ENCODE peak calls at places on chromosome 19, in four cellular contexts. A is HFF-Myc, N is lower leg skin, K is fibroblast of pulmonary artery. B is an unnamed sample.

GRCh38 chr19:46202426-46202825 is 27.1 kb upstream of the IGFL1 start:
- DNase-seq in A (no peak), K (no peak), N (no peak), B (no peak)

GRCh38 chr19:10981496-10981895 is 20.7 kb downstream of the SMARCA4 start:
- DNase-seq in K (no peak), A (no peak), N (no peak), B (no peak)

GRCh38 chr19:50607874-50608785 is 31.6 kb downstream of the SYT3 start:
- DNase-seq in N (peak; percentile 76), A (peak; percentile 45), K (peak; percentile 88), B (peak; percentile 46)

GRCh38 chr19:11418518-11419506 is at the start of gene RGL3:
- DNase-seq in N (peak; percentile 86), K (no peak), A (no peak), B (peak; percentile 37)

GRCh38 chr19:4380254-4380727 is 20.1 kb downstream of the SH3GL1 start:
- DNase-seq in A (no peak), K (no peak), N (peak; percentile 92), B (peak; percentile 40)

GRCh38 chr19:49421039-49421877 is 2.0 kb downstream of the PTH2 start:
- DNase-seq in N (no peak), A (no peak), K (peak; percentile 72), B (no peak)

GRCh38 chr19:29002336-29002735 is 210.6 kb downstream of the UQCRFS1 start:
- DNase-seq in A (no peak), K (no peak), N (no peak), B (no peak)

GRCh38 chr19:45577111-45577905 is 7.3 kb downstream of the OPA3 start:
- DNase-seq in K (peak; percentile 87), A (no peak), N (no peak), B (no peak)

GRCh38 chr19:36028313-36029041 is 4.2 kb downstream of the CLIP3 start:
- DNase-seq in N (no peak), A (no peak), K (no peak), B (no peak)

GRCh38 chr19:29528350-29528945 is 2.7 kb downstream of the VSTM2B start:
- DNase-seq in K (peak; percentile 68), A (peak; percentile 9), N (no peak), B (no peak)

GRCh38 chr19:42343344-42344110 is 18.1 kb downstream of the MEGF8 start:
- DNase-seq in A (no peak), N (no peak), K (no peak), B (no peak)

GRCh38 chr19:10412257-10412977 is 7.9 kb upstream of the PDE4A start:
- DNase-seq in N (no peak), K (no peak), A (no peak), B (no peak)

GRCh38 chr19:14118165-14119051 is 846 bp upstream of the PRKACA start:
- DNase-seq in K (peak; percentile 79), A (no peak), N (peak; percentile 98), B (peak; percentile 25)

GRCh38 chr19:44671400-44671799 is at the start of gene CEACAM19:
- DNase-seq in K (no peak), N (no peak), A (no peak), B (no peak)

GRCh38 chr19:53865523-53865917 is 2.2 kb upstream of the MYADM start:
- DNase-seq in N (no peak), A (no peak), K (no peak), B (no peak)

GRCh38 chr19:1175020-1175419 is 952 bp upstream of the SBNO2 start:
- DNase-seq in K (no peak), N (no peak), A (no peak), B (no peak)

GRCh38 chr19:7294571-7295212 is 478 bp upstream of the INSR start:
- DNase-seq in A (peak; percentile 10), K (peak; percentile 50), N (peak; percentile 92), B (peak; percentile 21)

GRCh38 chr19:1492474-1493006 is 1.6 kb downstream of the REEP6 start:
- DNase-seq in A (no peak), N (no peak), K (no peak), B (no peak)

GRCh38 chr19:51341976-51342580 is at the start of gene VSIG10L:
- DNase-seq in N (no peak), K (no peak), A (no peak), B (no peak)

GRCh38 chr19:17091758-17092333 is 16.3 kb downstream of the MYO9B start:
- DNase-seq in A (no peak), N (no peak), K (no peak), B (peak; percentile 46)

GRCh38 chr19:17830567-17831418 is 9.5 kb upstream of the INSL3 start:
- DNase-seq in A (no peak), N (peak; percentile 87), K (peak; percentile 76), B (no peak)

GRCh38 chr19:36245210-36246005 is 30.5 kb downstream of the ZNF146 start:
- DNase-seq in N (no peak), A (no peak), K (no peak), B (no peak)

GRCh38 chr19:39995794-39996193 is 1.1 kb upstream of the ZNF546 start:
- DNase-seq in N (no peak), A (no peak), K (no peak), B (no peak)

GRCh38 chr19:1257475-1258160 is 9.2 kb downstream of the MIDN start:
- DNase-seq in N (no peak), K (no peak), A (no peak), B (no peak)

GRCh38 chr19:861756-862528 is 2.5 kb downstream of the CFD start:
- DNase-seq in K (peak; percentile 28), A (no peak), N (no peak), B (peak; percentile 43)

GRCh38 chr19:46713781-46714522 is 3.0 kb downstream of the PRKD2 start:
- DNase-seq in K (peak; percentile 88), N (peak; percentile 98), A (peak; percentile 54), B (peak; percentile 53)

GRCh38 chr19:7857727-7858701 is 16.2 kb downstream of the PRR36 start:
- DNase-seq in A (no peak), K (no peak), N (no peak), B (no peak)

GRCh38 chr19:32324631-32325215 is 20.7 kb upstream of the ZNF507 start:
- DNase-seq in A (no peak), K (no peak), N (no peak), B (no peak)
- TF ChIP-seq CTCF in A (no peak), K (peak; percentile 22), N (no peak), B (no peak)

DNA sequence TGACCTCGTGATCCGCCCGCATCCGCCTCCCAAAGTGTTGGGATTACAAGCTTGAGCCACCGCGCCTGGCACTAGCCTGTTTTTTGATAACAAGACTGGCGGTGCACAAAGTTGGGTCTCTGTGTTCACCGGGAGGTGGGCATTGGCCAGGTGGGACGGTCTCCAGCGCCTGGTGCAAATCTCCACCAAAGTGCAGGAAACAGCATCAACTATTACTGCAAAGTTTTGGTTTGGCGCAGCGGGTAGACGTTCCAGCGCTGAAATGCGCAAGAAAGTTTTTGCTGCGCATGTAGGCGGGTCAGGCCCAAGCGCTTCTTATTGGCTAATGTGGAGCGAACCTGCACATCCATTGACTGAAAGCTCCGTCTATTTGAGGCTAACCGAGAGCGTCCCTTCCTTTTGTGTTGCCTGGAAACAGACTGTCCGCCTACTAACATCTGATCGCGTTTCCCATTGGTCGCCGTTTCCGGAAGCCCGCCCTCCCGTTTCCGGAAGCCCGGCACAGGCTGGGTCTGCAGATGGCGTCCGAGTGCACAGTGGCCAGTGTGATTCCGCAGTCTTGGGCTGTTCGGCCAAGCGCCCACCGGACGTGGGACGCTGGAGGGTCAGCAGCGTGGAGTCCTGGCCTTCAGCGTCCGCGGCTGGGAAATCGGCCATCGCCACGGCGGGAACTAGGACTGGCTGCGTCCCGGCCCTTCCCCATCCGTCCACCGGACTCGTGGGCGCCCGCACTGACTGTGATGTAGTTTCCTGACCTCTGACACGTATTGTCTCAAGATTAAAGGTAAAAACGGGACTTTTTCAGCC is 53.3 kb upstream of the ZNF527 start:
- DNase-seq in K (peak; percentile 100), A (peak; percentile 99), N (peak; percentile 99), B (peak; percentile 90)
- TF ChIP-seq CTCF in K (peak; percentile 35), A (no peak), N (no peak), B (no peak)

GRCh38 chr19:55638864-55639359 is 1.9 kb upstream of the ZNF580 start:
- DNase-seq in K (peak; percentile 49), N (peak; percentile 88), A (no peak), B (no peak)
- TF ChIP-seq CTCF in K (peak; percentile 43), N (no peak), A (peak; percentile 67), B (no peak)

DNA sequence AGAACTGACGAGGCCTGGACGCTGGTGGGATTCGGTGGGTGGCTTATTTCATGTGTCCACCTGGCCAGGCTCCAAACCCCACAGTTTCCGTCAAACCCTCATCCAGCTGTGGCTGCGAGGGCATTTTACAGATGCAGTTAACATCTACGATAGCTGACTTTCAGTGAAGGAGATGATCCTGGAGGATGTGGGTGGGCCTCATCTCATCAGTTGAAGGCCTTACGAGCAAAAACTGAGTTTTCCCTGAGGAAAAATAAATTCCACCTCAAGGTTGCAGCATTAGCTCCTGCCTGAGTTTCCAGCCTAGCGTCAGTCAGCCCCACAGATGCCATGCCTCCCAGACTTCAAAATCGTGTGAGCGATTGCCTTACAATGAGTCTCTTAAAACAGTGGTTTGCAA is 111.1 kb upstream of the PEG3 start:
- DNase-seq in N (no peak), A (no peak), K (no peak), B (no peak)
- TF ChIP-seq CTCF in N (no peak), A (no peak), K (no peak), B (no peak)